ENCODE peak calls at places on chromosomes 16 and 17, in nine cellular contexts. One of them, this sample, is unnamed.

GRCh38 chr16:4900750-4901149 is 36.2 kb downstream of the PPL start:
- DNase-seq in AG08396: no peak
- DNase-seq in tibial artery: no peak
- DNase-seq in NCI-H1694: no peak
- DNase-seq in HTR-8/SVneo: no peak
- DNase-seq in Calu3: no peak
- DNase-seq in CD4-positive, alpha-beta memory T cell: no peak
- DNase-seq in stimulated activated CD8-positive, alpha-beta memory T cell treated with anti-CD3 and anti-CD28 coated beads, Interleukin-15, amount 100 ng/mL, for 24 hours: no peak
- DNase-seq in hypothalamus: no peak
- DNase-seq in this sample: no peak

GRCh38 chr16:70271696-70272095 is 17.6 kb downstream of the AARS1 start:
- DNase-seq in stimulated activated CD8-positive, alpha-beta memory T cell treated with anti-CD3 and anti-CD28 coated beads, Interleukin-15, amount 100 ng/mL, for 24 hours: no peak
- DNase-seq in hypothalamus: no peak
- DNase-seq in AG08396: no peak
- DNase-seq in HTR-8/SVneo: no peak
- DNase-seq in tibial artery: no peak
- DNase-seq in Calu3: no peak
- DNase-seq in NCI-H1694: no peak
- DNase-seq in CD4-positive, alpha-beta memory T cell: no peak
- DNase-seq in this sample: no peak

GRCh38 chr17:32393904-32394303 is 43.9 kb downstream of the ZNF207 start:
- DNase-seq in CD4-positive, alpha-beta memory T cell: no peak
- DNase-seq in tibial artery: no peak
- DNase-seq in AG08396: no peak
- DNase-seq in stimulated activated CD8-positive, alpha-beta memory T cell treated with anti-CD3 and anti-CD28 coated beads, Interleukin-15, amount 100 ng/mL, for 24 hours: no peak
- DNase-seq in hypothalamus: no peak
- DNase-seq in NCI-H1694: no peak
- DNase-seq in Calu3: no peak
- DNase-seq in HTR-8/SVneo: no peak
- DNase-seq in this sample: no peak

GRCh38 chr17:58911741-58912343 is 156.2 kb downstream of the PPM1E start:
- DNase-seq in AG08396: no peak
- DNase-seq in tibial artery: no peak
- DNase-seq in hypothalamus: no peak
- DNase-seq in stimulated activated CD8-positive, alpha-beta memory T cell treated with anti-CD3 and anti-CD28 coated beads, Interleukin-15, amount 100 ng/mL, for 24 hours: no peak
- DNase-seq in Calu3: no peak
- DNase-seq in CD4-positive, alpha-beta memory T cell: no peak
- DNase-seq in HTR-8/SVneo: no peak
- DNase-seq in NCI-H1694: no peak
- DNase-seq in this sample: no peak

GRCh38 chr16:89489731-89490385 is 503 bp downstream of the ANKRD11 start:
- DNase-seq in Calu3: no peak
- DNase-seq in NCI-H1694: no peak
- DNase-seq in AG08396: no peak
- DNase-seq in hypothalamus: no peak
- DNase-seq in HTR-8/SVneo: no peak
- DNase-seq in CD4-positive, alpha-beta memory T cell: no peak
- DNase-seq in stimulated activated CD8-positive, alpha-beta memory T cell treated with anti-CD3 and anti-CD28 coated beads, Interleukin-15, amount 100 ng/mL, for 24 hours: no peak
- DNase-seq in tibial artery: no peak
- DNase-seq in this sample: no peak

GRCh38 chr16:79150128-79150527 is 450.4 kb downstream of the MAF start:
- DNase-seq in AG08396: no peak
- DNase-seq in CD4-positive, alpha-beta memory T cell: no peak
- DNase-seq in stimulated activated CD8-positive, alpha-beta memory T cell treated with anti-CD3 and anti-CD28 coated beads, Interleukin-15, amount 100 ng/mL, for 24 hours: no peak
- DNase-seq in hypothalamus: no peak
- DNase-seq in tibial artery: no peak
- DNase-seq in HTR-8/SVneo: no peak
- DNase-seq in Calu3: no peak
- DNase-seq in NCI-H1694: no peak
- DNase-seq in this sample: no peak

GRCh38 chr17:49106366-49107210 is 26.0 kb upstream of the B4GALNT2 start:
- DNase-seq in hypothalamus: no peak
- DNase-seq in CD4-positive, alpha-beta memory T cell: no peak
- DNase-seq in HTR-8/SVneo: no peak
- DNase-seq in AG08396: peak; percentile 47
- DNase-seq in NCI-H1694: no peak
- DNase-seq in Calu3: no peak
- DNase-seq in tibial artery: no peak
- DNase-seq in stimulated activated CD8-positive, alpha-beta memory T cell treated with anti-CD3 and anti-CD28 coated beads, Interleukin-15, amount 100 ng/mL, for 24 hours: no peak
- DNase-seq in this sample: peak; percentile 35

GRCh38 chr16:74279266-74279665 is 17.3 kb upstream of the PSMD7 start:
- DNase-seq in Calu3: no peak
- DNase-seq in stimulated activated CD8-positive, alpha-beta memory T cell treated with anti-CD3 and anti-CD28 coated beads, Interleukin-15, amount 100 ng/mL, for 24 hours: no peak
- DNase-seq in HTR-8/SVneo: no peak
- DNase-seq in NCI-H1694: no peak
- DNase-seq in hypothalamus: no peak
- DNase-seq in AG08396: no peak
- DNase-seq in tibial artery: no peak
- DNase-seq in CD4-positive, alpha-beta memory T cell: no peak
- DNase-seq in this sample: no peak

GRCh38 chr16:24129412-24129918 is 126.7 kb upstream of the CACNG3 start:
- DNase-seq in tibial artery: no peak
- DNase-seq in Calu3: no peak
- DNase-seq in HTR-8/SVneo: no peak
- DNase-seq in stimulated activated CD8-positive, alpha-beta memory T cell treated with anti-CD3 and anti-CD28 coated beads, Interleukin-15, amount 100 ng/mL, for 24 hours: no peak
- DNase-seq in CD4-positive, alpha-beta memory T cell: no peak
- DNase-seq in AG08396: no peak
- DNase-seq in NCI-H1694: no peak
- DNase-seq in hypothalamus: no peak
- DNase-seq in this sample: no peak

GRCh38 chr17:27615121-27615520 is 15.9 kb upstream of the LGALS9 start:
- DNase-seq in Calu3: no peak
- DNase-seq in NCI-H1694: no peak
- DNase-seq in HTR-8/SVneo: no peak
- DNase-seq in stimulated activated CD8-positive, alpha-beta memory T cell treated with anti-CD3 and anti-CD28 coated beads, Interleukin-15, amount 100 ng/mL, for 24 hours: no peak
- DNase-seq in tibial artery: no peak
- DNase-seq in hypothalamus: no peak
- DNase-seq in CD4-positive, alpha-beta memory T cell: no peak
- DNase-seq in AG08396: no peak
- DNase-seq in this sample: no peak

This sample was measured in hepatic stellate cell.